ENCODE peak calls at places on chromosomes 6 and 20, in six cellular contexts. S is AG04450, E is uterus, J is pancreas, O is psoas muscle, H is dorsolateral prefrontal cortex. T is an unnamed sample.

GRCh38 chr6:154197176-154197850 is 158.3 kb downstream of the OPRM1 start:
- DNase-seq in S (peak), E (no peak), J (no peak), O (no peak), H (no peak), T (no peak)

GRCh38 chr20:53020376-53020775 is 48.2 kb downstream of the TSHZ2 start:
- DNase-seq in S (no peak), E (no peak), J (no peak), O (no peak), H (no peak), T (no peak)

GRCh38 chr6:170076466-170077165 is 214.3 kb downstream of the DLL1 start:
- DNase-seq in S (no peak), E (no peak), J (no peak), O (no peak), H (no peak), T (peak)

GRCh38 chr6:2855061-2855519 is 13.4 kb upstream of the SERPINB1 start:
- DNase-seq in S (no peak), E (no peak), J (no peak), O (no peak), H (no peak), T (no peak)

GRCh38 chr6:145964948-145965366 is 799 bp upstream of the SHPRH start:
- DNase-seq in S (no peak), E (no peak), J (no peak), O (no peak), H (no peak), T (no peak)

GRCh38 chr6:45310118-45310788 is 17.9 kb upstream of the RUNX2 start:
- DNase-seq in S (no peak), E (no peak), J (no peak), O (no peak), H (no peak), T (no peak)

GRCh38 chr20:62120990-62121775 is 1.1 kb upstream of the LSM14B start:
- DNase-seq in S (no peak), E (peak), J (no peak), O (peak), H (no peak), T (no peak)

GRCh38 chr20:4375881-4376280 is 345.8 kb upstream of the PRND start:
- DNase-seq in S (peak), E (no peak), J (no peak), O (no peak), H (peak), T (no peak)

GRCh38 chr6:158631678-158632537 is 12.6 kb downstream of the DYNLT1 start:
- DNase-seq in S (peak), E (peak), J (peak), O (peak), H (no peak), T (peak)

GRCh38 chr20:57323034-57323433 is 6.6 kb upstream of the SPO11 start:
- DNase-seq in S (no peak), E (peak), J (no peak), O (peak), H (peak), T (no peak)

GRCh38 chr20:3710027-3710426 is 2.4 kb downstream of the SIGLEC1 start:
- DNase-seq in S (no peak), E (no peak), J (no peak), O (peak), H (no peak), T (no peak)

GRCh38 chr6:165117121-165117520 is 192.3 kb downstream of the C6orf118 start:
- DNase-seq in S (no peak), E (no peak), J (no peak), O (no peak), H (no peak), T (no peak)

GRCh38 chr6:157994126-157994795 is 12.6 kb downstream of the SYNJ2 start:
- DNase-seq in S (no peak), E (no peak), J (no peak), O (no peak), H (peak), T (peak)

GRCh38 chr6:16849280-16850210 is 88.3 kb upstream of the ATXN1 start:
- DNase-seq in S (peak), E (no peak), J (no peak), O (peak), H (no peak), T (no peak)

GRCh38 chr6:138972226-138972665 is 15.8 kb downstream of the REPS1 start:
- DNase-seq in S (no peak), E (no peak), J (no peak), O (no peak), H (no peak), T (no peak)

GRCh38 chr6:42727084-42727601 is 4.7 kb upstream of the PRPH2 start:
- DNase-seq in S (no peak), E (peak), J (peak), O (peak), H (peak), T (no peak)

GRCh38 chr20:61899971-61900370 is 165.7 kb downstream of the TAF4 start:
- DNase-seq in S (no peak), E (no peak), J (no peak), O (peak), H (peak), T (no peak)

GRCh38 chr6:52539607-52540006 is 37.3 kb downstream of the TRAM2 start:
- DNase-seq in S (no peak), E (no peak), J (no peak), O (no peak), H (no peak), T (no peak)

GRCh38 chr6:53932502-53932901 is 137.7 kb downstream of the LRRC1 start:
- DNase-seq in S (no peak), E (no peak), J (no peak), O (no peak), H (no peak), T (no peak)

GRCh38 chr6:7467007-7467897 is 74.2 kb upstream of the DSP start:
- DNase-seq in S (no peak), E (no peak), J (no peak), O (no peak), H (no peak), T (no peak)

GRCh38 chr20:56411759-56412472 is at the start of gene CASS4:
- DNase-seq in S (peak), E (no peak), J (no peak), O (no peak), H (no peak), T (no peak)

DNA sequence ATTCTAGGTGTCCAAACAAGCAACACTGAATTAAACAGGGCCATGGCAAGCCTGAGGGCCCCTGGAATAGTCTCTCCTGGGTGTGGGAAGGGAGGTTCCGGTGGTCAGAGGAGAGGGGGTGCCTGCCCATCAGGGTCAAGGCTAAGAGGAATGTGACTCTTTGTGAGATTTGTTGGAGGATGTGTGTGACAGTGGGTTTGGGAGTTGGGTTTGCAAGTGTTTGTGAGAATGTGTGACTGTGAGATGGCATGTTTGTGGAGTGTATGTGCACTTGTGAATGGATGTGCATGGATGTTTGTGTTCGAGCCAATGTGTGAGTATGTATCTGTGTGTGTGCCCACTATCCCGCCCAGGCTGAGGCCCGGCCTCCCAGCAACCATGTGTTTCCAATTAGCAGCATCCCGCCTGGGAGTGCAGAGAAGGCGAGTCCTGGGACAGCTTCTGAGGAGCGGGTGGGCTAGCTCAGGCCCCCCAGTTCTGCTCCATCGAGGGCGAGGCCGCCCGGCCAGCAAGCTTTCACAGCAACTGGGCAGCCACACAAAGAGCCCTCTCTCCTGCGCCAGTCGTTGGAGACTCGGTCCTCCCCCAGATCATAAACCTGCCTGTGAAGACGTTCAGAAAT is 12.6 kb downstream of the FOXC1 start:
- DNase-seq in S (no peak), E (no peak), J (no peak), O (peak), H (no peak), T (peak)
- TF ChIP-seq CTCF in S (no peak), E (no peak), J (no peak), O (no peak), H (no peak), T (no peak)

GRCh38 chr20:47353224-47353696 is 3.2 kb downstream of the ZMYND8 start:
- DNase-seq in S (no peak), E (no peak), J (no peak), O (no peak), H (no peak), T (no peak)

GRCh38 chr20:47352332-47353223 is 3.9 kb downstream of the ZMYND8 start:
- DNase-seq in S (no peak), E (no peak), J (peak), O (no peak), H (no peak), T (no peak)

GRCh38 chr20:47350691-47351545 is 5.6 kb downstream of the ZMYND8 start:
- DNase-seq in S (no peak), E (no peak), J (no peak), O (no peak), H (no peak), T (no peak)

GRCh38 chr20:47350181-47350550 is 6.3 kb downstream of the ZMYND8 start:
- DNase-seq in S (no peak), E (no peak), J (no peak), O (no peak), H (no peak), T (no peak)

DNA sequence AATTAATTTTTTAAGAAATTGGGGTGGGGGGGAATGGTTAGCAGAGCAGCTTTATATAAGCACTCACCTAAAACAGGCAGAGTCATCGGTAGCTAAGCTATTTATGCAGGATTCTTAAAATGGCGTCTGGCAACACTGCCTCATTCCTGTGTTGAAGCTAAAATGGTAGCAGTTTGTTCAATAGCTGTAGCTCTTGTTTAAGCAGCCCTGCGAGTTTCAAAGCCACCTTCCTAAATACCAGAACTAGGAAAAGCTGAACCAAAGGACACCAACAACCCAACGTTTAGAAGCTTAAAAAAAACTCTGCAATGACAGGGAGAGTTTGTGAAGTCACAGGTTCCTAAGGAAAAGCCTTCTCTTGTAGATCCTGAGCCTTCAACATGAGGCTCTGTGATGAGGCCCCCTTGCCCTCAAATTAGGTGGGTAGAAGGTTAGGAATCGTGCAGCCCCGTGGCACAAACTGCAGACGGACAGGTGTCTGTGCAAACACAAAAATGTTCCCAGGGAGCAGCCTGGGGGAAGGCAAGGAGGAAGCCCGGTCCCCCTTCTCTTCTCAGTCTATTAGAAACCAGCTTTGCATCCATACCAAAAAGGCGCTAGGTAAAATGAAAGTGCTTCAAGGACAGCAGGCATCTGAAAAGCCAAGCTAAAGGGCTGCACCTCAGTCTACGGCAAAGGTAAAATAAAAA is 4.7 kb downstream of the ZMYND8 start:
- DNase-seq in S (no peak), E (no peak), J (no peak), O (no peak), H (no peak), T (no peak)
- H3K4me3 ChIP-seq in S (peak), E (no peak), J (no peak), O (peak), H (peak), T (peak)

GRCh38 chr20:10636326-10636818 is 37.4 kb downstream of the JAG1 start:
- DNase-seq in S (peak), E (no peak), J (no peak), O (no peak), H (no peak), T (no peak)
- H3K27ac ChIP-seq in S (peak), E (peak), J (peak), O (peak), H (peak), T (peak)

GRCh38 chr20:36717657-36718056 is 28.2 kb downstream of the NDRG3 start:
- DNase-seq in S (no peak), E (no peak), J (no peak), O (no peak), H (no peak), T (no peak)
- TF ChIP-seq CTCF in S (peak), E (peak), J (no peak), O (peak), H (peak), T (no peak)

DNA sequence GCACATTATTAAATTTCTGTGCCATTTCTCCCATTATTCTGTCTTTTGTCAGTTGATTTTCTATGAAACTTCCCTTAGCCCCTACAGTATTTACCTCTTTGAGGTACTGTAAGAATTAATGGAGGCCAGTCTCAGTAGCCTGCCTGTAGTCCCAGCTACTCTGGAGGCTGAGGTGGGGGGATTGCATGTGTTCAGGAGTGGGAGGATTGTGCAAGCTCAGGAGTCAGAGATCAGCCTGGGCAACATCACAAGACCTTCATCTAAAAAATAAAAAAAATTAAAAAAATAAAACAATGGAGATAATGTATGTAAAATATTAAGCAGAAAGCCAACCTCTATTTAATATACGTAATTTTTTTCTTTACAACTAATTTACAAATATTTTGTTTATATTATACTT is 77.8 kb downstream of the OR2B2 start:
- DNase-seq in S (no peak), E (no peak), J (no peak), O (no peak), H (no peak), T (no peak)
- H3K4me3 ChIP-seq in S (no peak), E (no peak), J (no peak), O (no peak), H (no peak), T (no peak)

GRCh38 chr6:104954091-104954797 is 2.7 kb upstream of the LIN28B start:
- DNase-seq in S (no peak), E (no peak), J (no peak), O (no peak), H (no peak), T (no peak)
- H3K27ac ChIP-seq in S (no peak), E (no peak), J (no peak), O (no peak), H (no peak), T (no peak)

GRCh38 chr20:50788045-50788867 is 6.6 kb upstream of the BCAS4 start:
- DNase-seq in S (peak), E (peak), J (peak), O (peak), H (peak), T (no peak)

GRCh38 chr20:50789968-50790650 is 4.8 kb upstream of the BCAS4 start:
- DNase-seq in S (no peak), E (no peak), J (peak), O (peak), H (no peak), T (no peak)

GRCh38 chr20:50792708-50793574 is 1.9 kb upstream of the BCAS4 start:
- DNase-seq in S (no peak), E (no peak), J (no peak), O (peak), H (no peak), T (no peak)

GRCh38 chr20:50788868-50789125 is 6.1 kb upstream of the BCAS4 start:
- DNase-seq in S (no peak), E (no peak), J (no peak), O (peak), H (no peak), T (no peak)

DNA sequence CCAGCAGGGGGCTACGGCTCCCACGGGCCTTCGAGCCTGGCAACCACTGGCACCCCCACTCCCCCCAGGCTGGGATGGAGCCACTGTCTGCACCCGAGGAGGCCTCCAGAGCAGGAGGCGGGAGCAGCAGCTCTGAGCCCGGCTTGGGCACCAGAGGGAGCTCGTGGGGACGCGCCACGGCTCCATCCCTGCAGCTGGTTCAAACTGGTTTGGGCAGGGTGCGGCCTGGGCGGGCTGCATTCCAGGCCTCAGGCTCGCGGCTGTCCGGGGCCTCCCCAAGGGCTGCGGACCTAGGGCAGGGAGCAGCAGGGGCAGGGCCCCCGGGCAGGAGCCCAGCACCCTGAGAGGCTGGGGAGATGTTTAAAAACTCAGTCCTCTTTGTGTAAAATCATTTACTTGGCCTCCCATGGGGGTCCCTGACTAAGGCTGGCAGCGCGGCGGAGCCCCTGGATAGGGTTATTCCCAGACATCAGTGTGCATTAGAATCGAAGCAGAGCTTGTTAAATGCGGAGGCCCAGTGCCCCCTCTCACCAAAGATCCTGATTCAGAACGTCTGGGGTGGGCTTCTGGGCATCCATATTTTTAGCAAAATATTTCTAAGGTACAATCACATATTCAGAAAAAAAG is 4.1 kb upstream of the BCAS4 start:
- DNase-seq in S (peak), E (peak), J (peak), O (peak), H (peak), T (peak)
- TF ChIP-seq CTCF in S (peak), E (peak), J (no peak), O (peak), H (peak), T (peak)

GRCh38 chr20:50514035-50514337 is 3.8 kb downstream of the PTPN1 start:
- DNase-seq in S (no peak), E (no peak), J (no peak), O (no peak), H (no peak), T (no peak)

GRCh38 chr20:50514750-50515149 is 4.6 kb downstream of the PTPN1 start:
- DNase-seq in S (no peak), E (no peak), J (no peak), O (no peak), H (no peak), T (no peak)

GRCh38 chr20:50516180-50516934 is 6.2 kb downstream of the PTPN1 start:
- DNase-seq in S (no peak), E (no peak), J (no peak), O (no peak), H (no peak), T (no peak)

GRCh38 chr20:50516935-50517816 is 7.0 kb downstream of the PTPN1 start:
- DNase-seq in S (no peak), E (no peak), J (no peak), O (no peak), H (no peak), T (no peak)

DNA sequence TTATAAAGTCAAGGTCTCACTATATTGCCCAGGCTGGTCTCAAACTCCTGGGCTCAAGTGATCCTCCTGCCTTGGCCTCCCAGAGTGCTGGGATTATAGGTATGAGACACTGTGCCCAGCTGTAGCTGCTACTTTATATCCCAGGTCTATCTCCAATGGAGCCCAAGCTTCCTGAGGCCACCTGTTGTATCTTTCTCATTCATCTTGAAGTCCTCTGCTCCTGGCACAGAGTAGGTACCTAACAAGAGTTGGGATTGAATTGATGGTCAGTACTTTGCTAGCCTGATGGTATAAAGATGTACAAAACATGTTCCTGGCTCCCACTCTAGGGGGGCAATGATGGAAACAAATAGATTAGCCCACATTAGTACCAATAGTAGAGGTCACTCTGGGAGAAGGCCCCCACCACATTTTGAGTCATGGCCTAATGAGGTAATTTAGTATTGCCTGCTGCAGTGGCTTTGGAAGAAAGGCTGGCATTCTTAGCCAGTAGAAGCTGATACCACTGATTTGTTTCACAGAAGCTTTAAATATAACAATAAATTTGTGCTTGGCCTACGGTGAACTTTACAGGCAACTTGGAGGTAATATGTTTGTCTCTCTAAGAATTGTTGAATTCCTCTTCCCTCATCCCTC is 5.4 kb downstream of the PTPN1 start:
- DNase-seq in S (no peak), E (no peak), J (no peak), O (no peak), H (no peak), T (no peak)
- H3K4me3 ChIP-seq in S (no peak), E (no peak), J (no peak), O (no peak), H (no peak), T (no peak)